ENCODE peak calls at places on chromosomes 1 and 21, in five cellular contexts. D is effector CD4-positive, alpha-beta T cell; F is nephron progenitor cell; R is Calu3; P is GM20000. Z is an unnamed sample.

GRCh38 chr1:13864760-13865159 is 164.8 kb downstream of the PRDM2 start:
- DNase-seq in P (no peak), R (no peak), D (no peak), F (no peak), Z (no peak)

GRCh38 chr1:227469708-227470107 is 93.6 kb upstream of the ZNF678 start:
- DNase-seq in D (no peak), F (no peak), R (no peak), P (no peak), Z (no peak)

GRCh38 chr1:45332346-45332720 is 5.6 kb downstream of the HPDL start:
- DNase-seq in F (no peak), D (no peak), P (no peak), R (no peak), Z (no peak)

GRCh38 chr1:205247130-205247921 is 19.6 kb downstream of the TMCC2 start:
- DNase-seq in P (no peak), D (no peak), R (no peak), F (no peak), Z (peak)

GRCh38 chr1:109299087-109299983 is 7.5 kb downstream of the MYBPHL start:
- DNase-seq in R (no peak), F (no peak), D (no peak), P (no peak), Z (peak)

GRCh38 chr1:25074828-25075227 is 144.8 kb upstream of the RUNX3 start:
- DNase-seq in P (no peak), F (no peak), D (no peak), R (no peak), Z (no peak)

GRCh38 chr1:44030606-44031050 is 634 bp downstream of the SLC6A9 start:
- DNase-seq in R (peak), F (peak), P (peak), D (no peak), Z (peak)

GRCh38 chr1:25223471-25223870 is 8.8 kb downstream of the SYF2 start:
- DNase-seq in P (no peak), R (no peak), D (no peak), F (no peak), Z (no peak)

GRCh38 chr1:14136152-14136763 is 436.3 kb downstream of the PRDM2 start:
- DNase-seq in D (no peak), F (no peak), R (no peak), P (no peak), Z (no peak)

GRCh38 chr1:154883919-154884867 is 14.1 kb upstream of the KCNN3 start:
- DNase-seq in D (no peak), F (no peak), P (no peak), R (no peak), Z (no peak)

GRCh38 chr1:150273310-150273709 is 720 bp downstream of the C1orf54 start:
- DNase-seq in P (no peak), R (no peak), F (no peak), D (no peak), Z (no peak)

GRCh38 chr21:14766241-14766640 is 220.1 kb upstream of the SAMSN1 start:
- DNase-seq in P (no peak), F (no peak), R (no peak), D (no peak), Z (peak)

GRCh38 chr1:242225770-242226573 is 227.1 kb upstream of the MAP1LC3C start:
- DNase-seq in P (no peak), D (no peak), F (no peak), R (no peak), Z (no peak)

GRCh38 chr1:110196917-110197782 is 13.0 kb upstream of the KCNC4 start:
- DNase-seq in F (peak), P (peak), D (peak), R (peak), Z (peak)